ENCODE peak calls at places on chromosomes 1 and 21, in ten cellular contexts. One of them, this sample, is unnamed.

GRCh38 chr1:155975375-155976061 is 2.8 kb downstream of the ARHGEF2 start:
- DNase-seq in HEK293T: no peak
- DNase-seq in cerebellar cortex: no peak
- DNase-seq in activated CD4-positive, CD25-positive, alpha-beta regulatory T cell treated with anti-CD3 and anti-CD28 coated beads, Interleukin-2, amount 50 U/mL, for 72 hours: no peak
- DNase-seq in stimulated activated CD4-positive, alpha-beta T cell treated with anti-CD3 and anti-CD28 coated beads, Interleukin-1b, Interleukin-23, amount 100 ng/mL, for 24 hours: no peak
- DNase-seq in fibroblast of lung: no peak
- DNase-seq in CD8-positive, alpha-beta memory T cell: no peak
- DNase-seq in GM20000: no peak
- DNase-seq in mucosa of descending colon: no peak
- DNase-seq in endothelial cell: no peak
- DNase-seq in this sample: no peak

GRCh38 chr21:41804381-41804780 is 37.5 kb upstream of the RIPK4 start:
- DNase-seq in HEK293T: no peak
- DNase-seq in cerebellar cortex: no peak
- DNase-seq in activated CD4-positive, CD25-positive, alpha-beta regulatory T cell treated with anti-CD3 and anti-CD28 coated beads, Interleukin-2, amount 50 U/mL, for 72 hours: no peak
- DNase-seq in stimulated activated CD4-positive, alpha-beta T cell treated with anti-CD3 and anti-CD28 coated beads, Interleukin-1b, Interleukin-23, amount 100 ng/mL, for 24 hours: no peak
- DNase-seq in fibroblast of lung: no peak
- DNase-seq in CD8-positive, alpha-beta memory T cell: no peak
- DNase-seq in GM20000: no peak
- DNase-seq in mucosa of descending colon: no peak
- DNase-seq in endothelial cell: no peak
- DNase-seq in this sample: no peak

GRCh38 chr1:20212685-20213331 is 26.5 kb upstream of the PLA2G2C start:
- DNase-seq in HEK293T: peak
- DNase-seq in cerebellar cortex: peak
- DNase-seq in activated CD4-positive, CD25-positive, alpha-beta regulatory T cell treated with anti-CD3 and anti-CD28 coated beads, Interleukin-2, amount 50 U/mL, for 72 hours: peak
- DNase-seq in stimulated activated CD4-positive, alpha-beta T cell treated with anti-CD3 and anti-CD28 coated beads, Interleukin-1b, Interleukin-23, amount 100 ng/mL, for 24 hours: peak
- DNase-seq in fibroblast of lung: peak
- DNase-seq in CD8-positive, alpha-beta memory T cell: peak
- DNase-seq in GM20000: peak
- DNase-seq in mucosa of descending colon: peak
- DNase-seq in endothelial cell: peak
- DNase-seq in this sample: peak

GRCh38 chr1:236020359-236021000 is 44.4 kb downstream of the NID1 start:
- DNase-seq in HEK293T: no peak
- DNase-seq in cerebellar cortex: no peak
- DNase-seq in activated CD4-positive, CD25-positive, alpha-beta regulatory T cell treated with anti-CD3 and anti-CD28 coated beads, Interleukin-2, amount 50 U/mL, for 72 hours: no peak
- DNase-seq in stimulated activated CD4-positive, alpha-beta T cell treated with anti-CD3 and anti-CD28 coated beads, Interleukin-1b, Interleukin-23, amount 100 ng/mL, for 24 hours: no peak
- DNase-seq in fibroblast of lung: no peak
- DNase-seq in CD8-positive, alpha-beta memory T cell: no peak
- DNase-seq in GM20000: no peak
- DNase-seq in mucosa of descending colon: no peak
- DNase-seq in endothelial cell: no peak
- DNase-seq in this sample: peak

GRCh38 chr1:59500970-59501742 is 204.3 kb downstream of the FGGY start:
- DNase-seq in HEK293T: no peak
- DNase-seq in cerebellar cortex: no peak
- DNase-seq in activated CD4-positive, CD25-positive, alpha-beta regulatory T cell treated with anti-CD3 and anti-CD28 coated beads, Interleukin-2, amount 50 U/mL, for 72 hours: no peak
- DNase-seq in stimulated activated CD4-positive, alpha-beta T cell treated with anti-CD3 and anti-CD28 coated beads, Interleukin-1b, Interleukin-23, amount 100 ng/mL, for 24 hours: no peak
- DNase-seq in fibroblast of lung: no peak
- DNase-seq in CD8-positive, alpha-beta memory T cell: no peak
- DNase-seq in GM20000: no peak
- DNase-seq in mucosa of descending colon: no peak
- DNase-seq in endothelial cell: no peak
- DNase-seq in this sample: no peak

GRCh38 chr1:6601049-6601864 is 1.4 kb downstream of the KLHL21 start:
- DNase-seq in HEK293T: no peak
- DNase-seq in cerebellar cortex: peak
- DNase-seq in activated CD4-positive, CD25-positive, alpha-beta regulatory T cell treated with anti-CD3 and anti-CD28 coated beads, Interleukin-2, amount 50 U/mL, for 72 hours: peak
- DNase-seq in stimulated activated CD4-positive, alpha-beta T cell treated with anti-CD3 and anti-CD28 coated beads, Interleukin-1b, Interleukin-23, amount 100 ng/mL, for 24 hours: peak
- DNase-seq in fibroblast of lung: peak
- DNase-seq in CD8-positive, alpha-beta memory T cell: peak
- DNase-seq in GM20000: peak
- DNase-seq in mucosa of descending colon: peak
- DNase-seq in endothelial cell: no peak
- DNase-seq in this sample: peak

GRCh38 chr1:119266858-119267257 is 101.7 kb upstream of the HAO2 start:
- DNase-seq in HEK293T: no peak
- DNase-seq in cerebellar cortex: no peak
- DNase-seq in activated CD4-positive, CD25-positive, alpha-beta regulatory T cell treated with anti-CD3 and anti-CD28 coated beads, Interleukin-2, amount 50 U/mL, for 72 hours: no peak
- DNase-seq in stimulated activated CD4-positive, alpha-beta T cell treated with anti-CD3 and anti-CD28 coated beads, Interleukin-1b, Interleukin-23, amount 100 ng/mL, for 24 hours: no peak
- DNase-seq in fibroblast of lung: no peak
- DNase-seq in CD8-positive, alpha-beta memory T cell: no peak
- DNase-seq in GM20000: no peak
- DNase-seq in mucosa of descending colon: no peak
- DNase-seq in endothelial cell: no peak
- DNase-seq in this sample: no peak

GRCh38 chr1:43558346-43558841 is 27.7 kb downstream of the PTPRF start:
- DNase-seq in HEK293T: no peak
- DNase-seq in cerebellar cortex: no peak
- DNase-seq in activated CD4-positive, CD25-positive, alpha-beta regulatory T cell treated with anti-CD3 and anti-CD28 coated beads, Interleukin-2, amount 50 U/mL, for 72 hours: no peak
- DNase-seq in stimulated activated CD4-positive, alpha-beta T cell treated with anti-CD3 and anti-CD28 coated beads, Interleukin-1b, Interleukin-23, amount 100 ng/mL, for 24 hours: no peak
- DNase-seq in fibroblast of lung: peak
- DNase-seq in CD8-positive, alpha-beta memory T cell: no peak
- DNase-seq in GM20000: no peak
- DNase-seq in mucosa of descending colon: peak
- DNase-seq in endothelial cell: peak
- DNase-seq in this sample: peak

GRCh38 chr1:5514519-5515183 is 477.6 kb downstream of the NPHP4 start:
- DNase-seq in HEK293T: peak
- DNase-seq in cerebellar cortex: peak
- DNase-seq in activated CD4-positive, CD25-positive, alpha-beta regulatory T cell treated with anti-CD3 and anti-CD28 coated beads, Interleukin-2, amount 50 U/mL, for 72 hours: peak
- DNase-seq in stimulated activated CD4-positive, alpha-beta T cell treated with anti-CD3 and anti-CD28 coated beads, Interleukin-1b, Interleukin-23, amount 100 ng/mL, for 24 hours: peak
- DNase-seq in fibroblast of lung: peak
- DNase-seq in CD8-positive, alpha-beta memory T cell: peak
- DNase-seq in GM20000: peak
- DNase-seq in mucosa of descending colon: peak
- DNase-seq in endothelial cell: peak
- DNase-seq in this sample: peak

GRCh38 chr1:40848530-40849189 is 13.5 kb downstream of the CITED4 start:
- DNase-seq in HEK293T: peak
- DNase-seq in cerebellar cortex: peak
- DNase-seq in activated CD4-positive, CD25-positive, alpha-beta regulatory T cell treated with anti-CD3 and anti-CD28 coated beads, Interleukin-2, amount 50 U/mL, for 72 hours: no peak
- DNase-seq in stimulated activated CD4-positive, alpha-beta T cell treated with anti-CD3 and anti-CD28 coated beads, Interleukin-1b, Interleukin-23, amount 100 ng/mL, for 24 hours: no peak
- DNase-seq in fibroblast of lung: peak
- DNase-seq in CD8-positive, alpha-beta memory T cell: no peak
- DNase-seq in GM20000: no peak
- DNase-seq in mucosa of descending colon: peak
- DNase-seq in endothelial cell: peak
- DNase-seq in this sample: peak

GRCh38 chr1:151860504-151861187 is 7.1 kb upstream of the THEM5 start:
- DNase-seq in HEK293T: no peak
- DNase-seq in cerebellar cortex: no peak
- DNase-seq in activated CD4-positive, CD25-positive, alpha-beta regulatory T cell treated with anti-CD3 and anti-CD28 coated beads, Interleukin-2, amount 50 U/mL, for 72 hours: no peak
- DNase-seq in stimulated activated CD4-positive, alpha-beta T cell treated with anti-CD3 and anti-CD28 coated beads, Interleukin-1b, Interleukin-23, amount 100 ng/mL, for 24 hours: no peak
- DNase-seq in fibroblast of lung: no peak
- DNase-seq in CD8-positive, alpha-beta memory T cell: no peak
- DNase-seq in GM20000: no peak
- DNase-seq in mucosa of descending colon: no peak
- DNase-seq in endothelial cell: no peak
- DNase-seq in this sample: no peak

GRCh38 chr1:40668769-40669525 is 3.5 kb upstream of the RIMS3 start:
- DNase-seq in HEK293T: peak
- DNase-seq in cerebellar cortex: peak
- DNase-seq in activated CD4-positive, CD25-positive, alpha-beta regulatory T cell treated with anti-CD3 and anti-CD28 coated beads, Interleukin-2, amount 50 U/mL, for 72 hours: peak
- DNase-seq in stimulated activated CD4-positive, alpha-beta T cell treated with anti-CD3 and anti-CD28 coated beads, Interleukin-1b, Interleukin-23, amount 100 ng/mL, for 24 hours: peak
- DNase-seq in fibroblast of lung: peak
- DNase-seq in CD8-positive, alpha-beta memory T cell: peak
- DNase-seq in GM20000: peak
- DNase-seq in mucosa of descending colon: peak
- DNase-seq in endothelial cell: peak
- DNase-seq in this sample: peak

GRCh38 chr1:228668553-228669400 is 66.5 kb upstream of the RHOU start:
- DNase-seq in HEK293T: no peak
- DNase-seq in cerebellar cortex: no peak
- DNase-seq in activated CD4-positive, CD25-positive, alpha-beta regulatory T cell treated with anti-CD3 and anti-CD28 coated beads, Interleukin-2, amount 50 U/mL, for 72 hours: no peak
- DNase-seq in stimulated activated CD4-positive, alpha-beta T cell treated with anti-CD3 and anti-CD28 coated beads, Interleukin-1b, Interleukin-23, amount 100 ng/mL, for 24 hours: no peak
- DNase-seq in fibroblast of lung: peak
- DNase-seq in CD8-positive, alpha-beta memory T cell: no peak
- DNase-seq in GM20000: no peak
- DNase-seq in mucosa of descending colon: no peak
- DNase-seq in endothelial cell: no peak
- DNase-seq in this sample: peak

GRCh38 chr1:230381049-230381467 is 45.1 kb downstream of the PGBD5 start:
- DNase-seq in HEK293T: no peak
- DNase-seq in cerebellar cortex: no peak
- DNase-seq in activated CD4-positive, CD25-positive, alpha-beta regulatory T cell treated with anti-CD3 and anti-CD28 coated beads, Interleukin-2, amount 50 U/mL, for 72 hours: no peak
- DNase-seq in stimulated activated CD4-positive, alpha-beta T cell treated with anti-CD3 and anti-CD28 coated beads, Interleukin-1b, Interleukin-23, amount 100 ng/mL, for 24 hours: no peak
- DNase-seq in fibroblast of lung: no peak
- DNase-seq in CD8-positive, alpha-beta memory T cell: no peak
- DNase-seq in GM20000: no peak
- DNase-seq in mucosa of descending colon: peak
- DNase-seq in endothelial cell: no peak
- DNase-seq in this sample: no peak

GRCh38 chr21:33273044-33273443 is 6.9 kb downstream of the IL10RB start:
- DNase-seq in HEK293T: no peak
- DNase-seq in cerebellar cortex: no peak
- DNase-seq in activated CD4-positive, CD25-positive, alpha-beta regulatory T cell treated with anti-CD3 and anti-CD28 coated beads, Interleukin-2, amount 50 U/mL, for 72 hours: no peak
- DNase-seq in stimulated activated CD4-positive, alpha-beta T cell treated with anti-CD3 and anti-CD28 coated beads, Interleukin-1b, Interleukin-23, amount 100 ng/mL, for 24 hours: no peak
- DNase-seq in fibroblast of lung: peak
- DNase-seq in CD8-positive, alpha-beta memory T cell: no peak
- DNase-seq in GM20000: no peak
- DNase-seq in mucosa of descending colon: no peak
- DNase-seq in endothelial cell: no peak
- DNase-seq in this sample: no peak